ENCODE peak calls at places on chromosomes 4 and X, in six cellular contexts. I is stomach, D is tibial nerve, K is GM20000, Y is spleen, A is A549. L is an unnamed sample.

GRCh38 chrX:9134341-9134740 is 100.4 kb upstream of the FAM9B start:
- DNase-seq in I (no peak), D (no peak), K (no peak), Y (no peak), A (no peak), L (no peak)

GRCh38 chrX:25531096-25531495 is 515.3 kb upstream of the ARX start:
- DNase-seq in I (no peak), D (no peak), K (no peak), Y (no peak), A (no peak), L (no peak)

GRCh38 chrX:78105944-78106650 is 2.0 kb downstream of the PGK1 start:
- DNase-seq in I (no peak), D (no peak), K (no peak), Y (no peak), A (no peak), L (no peak)

GRCh38 chrX:23434356-23434884 is 99.8 kb downstream of the PTCHD1 start:
- DNase-seq in I (peak; percentile 84), D (peak; percentile 68), K (no peak), Y (no peak), A (no peak), L (no peak)

GRCh38 chr4:82780398-82781231 is 18.0 kb downstream of the SCD5 start:
- DNase-seq in I (peak; percentile 85), D (peak; percentile 63), K (no peak), Y (peak; percentile 81), A (peak; percentile 51), L (no peak)

GRCh38 chrX:153703036-153703370 is 15.3 kb downstream of the SLC6A8 start:
- DNase-seq in I (peak; percentile 86), D (no peak), K (no peak), Y (no peak), A (no peak), L (no peak)

GRCh38 chr4:184728858-184729257 is 5.0 kb downstream of the CENPU start:
- DNase-seq in I (no peak), D (no peak), K (no peak), Y (no peak), A (no peak), L (no peak)

GRCh38 chr4:40940317-40940720 is 190.6 kb downstream of the NSUN7 start:
- DNase-seq in I (no peak), D (peak; percentile 78), K (no peak), Y (no peak), A (no peak), L (no peak)

GRCh38 chrX:8405631-8406030 is 59.0 kb upstream of the VCX3B start:
- DNase-seq in I (no peak), D (no peak), K (no peak), Y (no peak), A (no peak), L (no peak)

GRCh38 chrX:156000361-156000926 is 2.9 kb downstream of the IL9R start:
- DNase-seq in I (no peak), D (no peak), K (no peak), Y (no peak), A (no peak), L (no peak)

GRCh38 chrX:35726176-35726575 is 72.0 kb upstream of the MAGEB16 start:
- DNase-seq in I (no peak), D (no peak), K (no peak), Y (no peak), A (peak; percentile 18), L (no peak)

GRCh38 chrX:115234220-115234557 is 293 bp upstream of the LRCH2 start:
- DNase-seq in I (no peak), D (no peak), K (no peak), Y (no peak), A (no peak), L (no peak)

GRCh38 chr4:185080545-185080944 is 62.3 kb downstream of the HELT start:
- DNase-seq in I (no peak), D (no peak), K (no peak), Y (no peak), A (no peak), L (no peak)

GRCh38 chrX:155889328-155889727 is 8.2 kb downstream of the VAMP7 start:
- DNase-seq in I (no peak), D (no peak), K (no peak), Y (no peak), A (no peak), L (no peak)

GRCh38 chrX:135557344-135557743 is 36.9 kb downstream of the INTS6L start:
- DNase-seq in I (no peak), D (no peak), K (no peak), Y (no peak), A (no peak), L (no peak)

GRCh38 chrX:151982217-151982616 is 7.7 kb upstream of the GABRE start:
- DNase-seq in I (no peak), D (no peak), K (no peak), Y (no peak), A (peak; percentile 75), L (no peak)

GRCh38 chrX:41559662-41560061 is 112.5 kb downstream of the NYX start:
- DNase-seq in I (no peak), D (peak; percentile 4), K (no peak), Y (no peak), A (no peak), L (no peak)

GRCh38 chrX:7110821-7111276 is 36.7 kb upstream of the STS start:
- DNase-seq in I (no peak), D (no peak), K (no peak), Y (no peak), A (no peak), L (no peak)

GRCh38 chrX:87808576-87809243 is 291.1 kb downstream of the KLHL4 start:
- DNase-seq in I (no peak), D (no peak), K (no peak), Y (peak; percentile 67), A (no peak), L (no peak)

GRCh38 chrX:100750901-100751300 is 19.0 kb upstream of the SYTL4 start:
- DNase-seq in I (no peak), D (no peak), K (no peak), Y (no peak), A (no peak), L (no peak)

GRCh38 chr4:87042221-87042620 is 107.4 kb downstream of the AFF1 start:
- DNase-seq in I (no peak), D (no peak), K (no peak), Y (no peak), A (no peak), L (no peak)

GRCh38 chr4:149708513-149709175 is 107.0 kb downstream of the IQCM start:
- DNase-seq in I (no peak), D (no peak), K (no peak), Y (no peak), A (no peak), L (no peak)

GRCh38 chrX:17738002-17738713 is 865 bp downstream of the SCML1 start:
- DNase-seq in I (peak; percentile 35), D (peak; percentile 28), K (no peak), Y (peak; percentile 80), A (peak; percentile 37), L (peak; percentile 53)

GRCh38 chr4:41025824-41026223 is 188.5 kb downstream of the APBB2 start:
- DNase-seq in I (no peak), D (no peak), K (no peak), Y (no peak), A (no peak), L (no peak)

GRCh38 chrX:69077895-69078455 is 87.3 kb downstream of the PJA1 start:
- DNase-seq in I (no peak), D (no peak), K (no peak), Y (peak; percentile 51), A (no peak), L (no peak)

GRCh38 chr4:188372856-188373255 is 233.6 kb downstream of the TRIML1 start:
- DNase-seq in I (no peak), D (no peak), K (no peak), Y (no peak), A (peak; percentile 88), L (no peak)

GRCh38 chr4:6939761-6940743 is 30.4 kb downstream of the TBC1D14 start:
- DNase-seq in I (no peak), D (no peak), K (peak; percentile 64), Y (no peak), A (no peak), L (no peak)

GRCh38 chrX:39152106-39152649 is 350.9 kb downstream of the MID1IP1 start:
- DNase-seq in I (peak; percentile 61), D (no peak), K (peak; percentile 53), Y (peak; percentile 81), A (peak; percentile 14), L (peak; percentile 77)
- TF ChIP-seq CTCF in I (peak; percentile 35), D (peak; percentile 16), K (peak; percentile 44), Y (peak; percentile 24), A (no peak), L (peak; percentile 59)

DNA sequence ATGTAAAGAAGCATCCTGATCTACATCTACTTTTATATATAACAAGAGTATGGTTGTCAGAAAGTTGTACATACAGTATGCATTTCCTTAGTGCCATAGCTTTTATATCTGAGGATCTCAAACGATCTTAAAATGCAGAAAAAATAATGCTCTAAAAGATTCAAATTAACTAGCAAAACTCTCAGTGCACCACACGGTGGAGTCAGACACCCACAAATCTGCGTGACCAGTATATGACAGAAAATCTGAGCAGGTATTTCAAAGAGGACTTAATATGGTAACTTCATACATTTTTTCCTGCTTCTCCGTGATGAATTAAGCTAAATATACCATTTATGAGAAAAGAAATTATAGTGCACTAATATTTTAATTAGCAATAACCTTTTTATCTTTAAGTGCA is 803.0 kb downstream of the DMD start:
- DNase-seq in I (no peak), D (no peak), K (peak; percentile 2), Y (no peak), A (peak; percentile 4), L (no peak)
- TF ChIP-seq CTCF in I (no peak), D (no peak), K (no peak), Y (peak; percentile 16), A (no peak), L (no peak)

GRCh38 chrX:129781134-129782014 is 1.6 kb downstream of the SASH3 start:
- DNase-seq in I (peak; percentile 50), D (no peak), K (peak; percentile 77), Y (peak; percentile 95), A (no peak), L (no peak)

GRCh38 chrX:129782015-129782495 is 2.3 kb downstream of the SASH3 start:
- DNase-seq in I (no peak), D (no peak), K (no peak), Y (no peak), A (no peak), L (no peak)

GRCh38 chrX:129779086-129779672 is 570 bp upstream of the SASH3 start:
- DNase-seq in I (no peak), D (no peak), K (no peak), Y (peak; percentile 67), A (no peak), L (no peak)

GRCh38 chrX:129780441-129781105 is 824 bp downstream of the SASH3 start:
- DNase-seq in I (no peak), D (no peak), K (no peak), Y (peak; percentile 86), A (no peak), L (no peak)

GRCh38 chrX:129779747-129780146 is at the start of gene SASH3:
- DNase-seq in I (peak; percentile 50), D (peak; percentile 40), K (peak; percentile 38), Y (peak; percentile 95), A (no peak), L (no peak)
- TF ChIP-seq CTCF in I (no peak), D (no peak), K (no peak), Y (no peak), A (no peak), L (no peak)

DNA sequence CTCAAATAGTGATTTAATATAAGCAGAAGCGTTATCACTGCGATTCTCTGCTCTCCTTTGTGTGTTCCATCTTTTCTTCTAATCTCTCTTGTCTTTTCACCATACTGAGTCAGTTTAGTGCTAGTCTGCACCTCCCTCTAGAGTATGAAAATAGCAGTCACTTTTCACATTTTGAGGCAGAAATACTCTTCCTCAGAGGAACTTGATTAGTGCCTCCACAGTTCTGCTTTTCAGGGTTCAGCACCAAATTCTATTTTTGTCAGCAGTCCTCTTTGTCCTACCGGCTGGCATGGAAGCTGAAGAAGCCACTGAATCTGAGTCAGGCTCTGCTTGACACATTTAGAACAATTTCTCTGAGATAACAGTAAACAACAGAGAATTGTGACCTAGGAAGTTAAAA is 49.7 kb upstream of the ANKRD17 start:
- DNase-seq in I (no peak), D (no peak), K (peak; percentile 10), Y (no peak), A (peak; percentile 20), L (no peak)
- TF ChIP-seq CTCF in I (no peak), D (no peak), K (no peak), Y (no peak), A (peak; percentile 29), L (no peak)